ENCODE peak calls at places on chromosomes 5 and 9, in nine cellular contexts. G, F, V, Z, C, Y, T, W and R are unnamed samples.

GRCh38 chr9:116187570-116188170 is 34.1 kb downstream of the PAPPA start:
- DNase-seq in G (no peak), F (no peak), V (no peak), Z (no peak), C (no peak), Y (no peak), T (no peak), W (no peak), R (no peak)

GRCh38 chr5:54517174-54517511 is 416 bp upstream of the SNX18 start:
- DNase-seq in G (no peak), F (no peak), V (no peak), Z (no peak), C (no peak), Y (no peak), T (no peak), W (no peak), R (no peak)

GRCh38 chr5:17302590-17302989 is 85.2 kb downstream of the BASP1 start:
- DNase-seq in G (no peak), F (no peak), V (no peak), Z (no peak), C (no peak), Y (peak; percentile 71), T (peak; percentile 28), W (no peak), R (no peak)

GRCh38 chr5:180424094-180424493 is 70.1 kb upstream of the CNOT6 start:
- DNase-seq in G (no peak), F (no peak), V (no peak), Z (no peak), C (no peak), Y (no peak), T (no peak), W (no peak), R (no peak)

GRCh38 chr5:36202521-36202961 is 39.2 kb downstream of the NADK2 start:
- DNase-seq in G (no peak), F (no peak), V (peak; percentile 83), Z (no peak), C (no peak), Y (no peak), T (no peak), W (no peak), R (no peak)

GRCh38 chr5:160657622-160658458 is 194.2 kb downstream of the ATP10B start:
- DNase-seq in G (no peak), F (no peak), V (no peak), Z (no peak), C (no peak), Y (no peak), T (no peak), W (no peak), R (no peak)

GRCh38 chr9:38382141-38382540 is 10.4 kb upstream of the ALDH1B1 start:
- DNase-seq in G (no peak), F (no peak), V (no peak), Z (no peak), C (no peak), Y (no peak), T (no peak), W (no peak), R (no peak)

GRCh38 chr5:142320851-142321560 is 3.8 kb downstream of the SPRY4 start:
- DNase-seq in G (no peak), F (peak; percentile 42), V (no peak), Z (no peak), C (peak; percentile 44), Y (no peak), T (peak; percentile 46), W (no peak), R (peak; percentile 96)

GRCh38 chr5:9512452-9512851 is 33.4 kb downstream of the SEMA5A start:
- DNase-seq in G (no peak), F (no peak), V (peak; percentile 39), Z (no peak), C (no peak), Y (no peak), T (no peak), W (no peak), R (no peak)

GRCh38 chr5:93247126-93247525 is 333.9 kb downstream of the NR2F1-AS1 start:
- DNase-seq in G (no peak), F (no peak), V (no peak), Z (no peak), C (peak; percentile 45), Y (no peak), T (no peak), W (no peak), R (no peak)

GRCh38 chr5:93251347-93251746 is 329.7 kb downstream of the NR2F1-AS1 start:
- DNase-seq in G (no peak), F (no peak), V (no peak), Z (no peak), C (no peak), Y (no peak), T (no peak), W (no peak), R (no peak)

GRCh38 chr5:93252165-93252564 is 328.9 kb downstream of the NR2F1-AS1 start:
- DNase-seq in G (no peak), F (peak; percentile 1), V (no peak), Z (no peak), C (peak; percentile 17), Y (no peak), T (no peak), W (peak; percentile 33), R (no peak)

GRCh38 chr5:93250431-93250830 is 330.6 kb downstream of the NR2F1-AS1 start:
- DNase-seq in G (no peak), F (no peak), V (peak; percentile 17), Z (no peak), C (no peak), Y (no peak), T (no peak), W (no peak), R (peak; percentile 20)

DNA sequence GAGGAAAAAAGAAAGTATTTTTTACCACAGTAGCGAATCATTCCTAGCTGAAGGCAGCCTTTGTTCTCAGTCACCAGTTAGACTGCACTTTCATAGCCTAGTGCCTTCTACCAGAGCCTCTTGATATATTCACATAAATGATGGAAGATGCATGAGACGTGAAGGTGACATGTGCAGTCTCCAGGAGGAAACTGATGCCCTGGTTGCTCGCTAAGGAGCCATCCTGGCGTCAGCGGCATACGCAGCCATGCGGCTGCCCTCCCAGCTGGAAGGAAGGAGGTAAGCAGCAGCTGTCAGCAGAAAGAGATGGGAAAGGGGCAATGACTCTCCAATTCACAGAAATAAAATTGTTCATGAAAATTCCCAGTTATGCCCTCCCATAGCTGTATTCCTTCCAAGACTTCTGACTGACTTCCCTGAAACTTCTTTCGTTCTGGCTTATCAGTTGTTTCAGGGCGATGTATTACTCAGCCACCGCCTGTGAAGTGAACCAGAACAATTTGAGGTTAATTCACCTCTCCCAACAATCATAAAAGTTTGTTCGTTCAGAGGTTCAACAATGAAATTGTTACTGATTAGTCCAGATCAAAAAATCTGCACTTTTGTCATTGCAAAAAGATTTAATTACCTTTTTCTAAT is 331.2 kb downstream of the NR2F1-AS1 start:
- DNase-seq in G (no peak), F (peak; percentile 3), V (peak; percentile 84), Z (no peak), C (no peak), Y (no peak), T (no peak), W (peak; percentile 34), R (peak; percentile 61)
- H3K4me3 ChIP-seq in G (peak overlapping the region; percentile 53), F (no peak overlapping the region), V (peak overlapping the region; percentile 46), Z (no peak overlapping the region), C (no peak overlapping the region), Y (peak overlapping the region; percentile 1), T (no peak overlapping the region), W (peak overlapping the region; percentile 64), R (peak overlapping the region; percentile 56)

GRCh38 chr9:121557581-121558422 is 58.2 kb upstream of the GGTA1 start:
- DNase-seq in G (peak; percentile 71), F (peak; percentile 77), V (peak; percentile 96), Z (no peak), C (peak; percentile 79), Y (peak; percentile 82), T (peak; percentile 91), W (no peak), R (peak; percentile 96)

GRCh38 chr9:121559183-121559582 is 59.5 kb upstream of the GGTA1 start:
- DNase-seq in G (no peak), F (peak; percentile 7), V (peak; percentile 65), Z (no peak), C (no peak), Y (no peak), T (no peak), W (no peak), R (no peak)

GRCh38 chr9:121556580-121556979 is 56.9 kb upstream of the GGTA1 start:
- DNase-seq in G (peak; percentile 88), F (peak; percentile 20), V (peak; percentile 99), Z (no peak), C (no peak), Y (peak; percentile 84), T (peak; percentile 87), W (no peak), R (peak; percentile 36)

GRCh38 chr9:121558423-121558950 is 58.8 kb upstream of the GGTA1 start:
- DNase-seq in G (no peak), F (no peak), V (no peak), Z (no peak), C (no peak), Y (no peak), T (peak; percentile 36), W (no peak), R (no peak)

GRCh38 chr9:121556082-121556481 is 56.4 kb upstream of the GGTA1 start:
- DNase-seq in G (no peak), F (no peak), V (no peak), Z (no peak), C (no peak), Y (no peak), T (no peak), W (no peak), R (no peak)
- H3K27me3 ChIP-seq in G (peaks cover 20% of the 10 kb centered on the region), F (no peaks in the 10 kb centered on the region), V (peaks cover 11% of the 10 kb centered on the region), Z (peaks cover 5% of the 10 kb centered on the region), C (peaks cover 12% of the 10 kb centered on the region), Y (no peaks in the 10 kb centered on the region), T (no peaks in the 10 kb centered on the region), W (no peaks in the 10 kb centered on the region), R (peaks cover 2% of the 10 kb centered on the region)

DNA sequence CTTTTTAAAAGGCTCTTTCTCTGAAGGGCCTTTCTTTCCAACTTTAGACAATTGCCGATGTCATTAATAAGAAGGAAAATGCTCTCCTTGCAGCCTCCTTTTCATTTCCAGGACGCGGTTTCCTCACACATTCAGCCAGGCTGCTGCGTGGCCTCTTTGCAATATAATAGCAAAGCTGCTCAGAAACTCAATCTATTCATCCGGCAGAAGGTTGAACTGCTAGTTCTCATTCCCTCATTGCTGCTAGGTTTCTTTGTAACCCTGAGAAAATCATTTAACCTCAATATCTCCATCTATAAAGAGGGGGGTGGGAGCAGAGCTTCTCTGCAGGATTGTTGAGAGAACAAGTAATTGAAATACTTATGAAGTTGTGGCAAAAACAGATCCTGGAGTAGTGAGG is 63.4 kb downstream of the NUDT12 start:
- DNase-seq in G (no peak), F (no peak), V (no peak), Z (no peak), C (peak; percentile 38), Y (no peak), T (no peak), W (no peak), R (no peak)
- H3K4me3 ChIP-seq in G (no peak overlapping the region), F (no peak overlapping the region), V (no peak overlapping the region), Z (no peak overlapping the region), C (peak overlapping the region; percentile 44), Y (no peak overlapping the region), T (no peak overlapping the region), W (no peak overlapping the region), R (no peak overlapping the region)

DNA sequence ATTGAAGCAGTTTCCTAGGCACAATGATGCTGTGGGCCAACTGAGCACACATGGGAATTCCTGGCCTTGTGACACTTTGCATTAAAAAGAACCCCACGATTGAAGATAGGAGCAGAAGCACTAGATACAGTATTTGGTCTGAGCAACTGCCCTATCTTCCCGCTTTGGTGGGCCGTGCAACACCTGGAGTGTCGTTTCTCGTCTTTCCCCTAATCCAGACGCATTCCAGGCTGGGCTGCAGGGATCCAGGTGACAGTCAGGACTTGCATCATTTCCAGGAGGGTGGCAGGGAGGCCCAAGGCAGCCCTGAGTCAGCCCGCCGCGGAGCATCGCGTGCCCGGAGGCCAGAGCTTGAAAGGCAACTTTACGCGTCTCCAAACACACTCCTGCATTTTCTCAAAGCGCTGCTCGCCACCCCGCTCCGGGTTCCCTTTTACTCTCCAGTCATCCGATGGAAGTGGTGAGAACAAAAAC is 719 bp upstream of the STC2 start:
- DNase-seq in G (no peak), F (peak; percentile 80), V (peak; percentile 56), Z (no peak), C (peak; percentile 78), Y (no peak), T (no peak), W (peak; percentile 54), R (peak; percentile 40)
- H3K27me3 ChIP-seq in G (no peaks in the 10 kb centered on the region), F (no peaks in the 10 kb centered on the region), V (no peaks in the 10 kb centered on the region), Z (peaks cover 23% of the 10 kb centered on the region), C (peaks cover 8% of the 10 kb centered on the region), Y (no peaks in the 10 kb centered on the region), T (peaks cover 60% of the 10 kb centered on the region), W (no peaks in the 10 kb centered on the region), R (no peaks in the 10 kb centered on the region)